ENCODE peak calls at places on chromosomes 3 and 15, in four cellular contexts. A is fibroblast of villous mesenchyme, Y is foreskin fibroblast, O is IMR-90. H is an unnamed sample.

GRCh38 chr3:187946031-187946691 is 200.9 kb upstream of the BCL6 start:
- DNase-seq in O (peak; percentile 85), Y (peak; percentile 67), A (peak; percentile 51), H (no peak)

GRCh38 chr3:32969656-32970055 is 18.2 kb downstream of the CCR4 start:
- DNase-seq in A (peak; percentile 39), Y (no peak), O (peak; percentile 42), H (no peak)

GRCh38 chr3:15269091-15269989 is 63.0 kb downstream of the SH3BP5 start:
- DNase-seq in Y (peak; percentile 88), A (peak; percentile 91), O (peak; percentile 96), H (peak; percentile 78)

GRCh38 chr15:85840079-85840801 is 45.5 kb upstream of the KLHL25 start:
- DNase-seq in O (peak; percentile 41), Y (peak; percentile 34), A (peak; percentile 61), H (no peak)

GRCh38 chr3:129592362-129593150 is 13.9 kb downstream of the PLXND1 start:
- DNase-seq in A (peak; percentile 61), Y (no peak), O (no peak), H (no peak)

GRCh38 chr3:107881517-107881916 is 209.3 kb downstream of the CD47 start:
- DNase-seq in A (no peak), Y (no peak), O (peak; percentile 41), H (no peak)

GRCh38 chr15:95281470-95281869 is 1049.0 kb upstream of the NR2F2 start:
- DNase-seq in Y (no peak), A (peak; percentile 83), O (peak; percentile 51), H (no peak)

GRCh38 chr3:179027326-179027900 is 44.2 kb downstream of the ZMAT3 start:
- DNase-seq in O (peak; percentile 61), Y (peak; percentile 10), A (peak; percentile 79), H (no peak)

GRCh38 chr3:99602183-99602582 is 36.2 kb upstream of the COL8A1 start:
- DNase-seq in O (no peak), A (no peak), Y (no peak), H (no peak)

GRCh38 chr15:60917469-60918130 is 311.5 kb downstream of the RORA start:
- DNase-seq in O (peak; percentile 18), A (peak; percentile 51), Y (no peak), H (no peak)

GRCh38 chr3:171982829-171983228 is 56.5 kb upstream of the FNDC3B start:
- DNase-seq in O (peak; percentile 87), A (peak; percentile 69), Y (peak; percentile 44), H (no peak)

GRCh38 chr15:60830479-60830878 is 351.5 kb upstream of the ICE2 start:
- DNase-seq in Y (peak; percentile 51), A (peak; percentile 30), O (peak; percentile 33), H (peak; percentile 23)

GRCh38 chr15:88621789-88622604 is 857 bp downstream of the AEN start:
- DNase-seq in O (peak; percentile 67), A (peak; percentile 51), Y (no peak), H (no peak)

GRCh38 chr15:89401636-89402252 is 67.1 kb upstream of the POLG start:
- DNase-seq in Y (peak; percentile 44), A (peak; percentile 85), O (peak; percentile 85), H (no peak)

GRCh38 chr15:91224750-91225380 is 124.8 kb downstream of the SV2B start:
- DNase-seq in Y (no peak), O (peak; percentile 41), A (peak; percentile 33), H (peak; percentile 1)

GRCh38 chr3:141311170-141311495 is 57.2 kb upstream of the ZBTB38 start:
- DNase-seq in A (no peak), Y (no peak), O (no peak), H (no peak)

GRCh38 chr15:78077053-78077859 is at the start of gene TBC1D2B:
- DNase-seq in Y (no peak), O (peak; percentile 48), A (peak; percentile 63), H (no peak)

GRCh38 chr3:125374501-125374995 is 577 bp downstream of the ZNF148 start:
- DNase-seq in A (peak; percentile 58), Y (no peak), O (peak; percentile 38), H (no peak)

GRCh38 chr3:125379483-125379882 is 4.4 kb upstream of the ZNF148 start:
- DNase-seq in A (no peak), O (no peak), Y (no peak), H (no peak)

GRCh38 chr3:125378762-125379161 is 3.6 kb upstream of the ZNF148 start:
- DNase-seq in O (no peak), A (no peak), Y (no peak), H (no peak)

GRCh38 chr3:125375950-125376679 is 990 bp upstream of the ZNF148 start:
- DNase-seq in A (peak; percentile 85), Y (no peak), O (peak; percentile 62), H (no peak)

GRCh38 chr3:125374996-125375941 is at the start of gene ZNF148:
- DNase-seq in Y (peak; percentile 88), O (peak; percentile 84), A (peak; percentile 91), H (no peak)
- TF ChIP-seq CTCF in Y (no peak), O (peak; percentile 11), A (no peak), H (peak; percentile 15)

DNA sequence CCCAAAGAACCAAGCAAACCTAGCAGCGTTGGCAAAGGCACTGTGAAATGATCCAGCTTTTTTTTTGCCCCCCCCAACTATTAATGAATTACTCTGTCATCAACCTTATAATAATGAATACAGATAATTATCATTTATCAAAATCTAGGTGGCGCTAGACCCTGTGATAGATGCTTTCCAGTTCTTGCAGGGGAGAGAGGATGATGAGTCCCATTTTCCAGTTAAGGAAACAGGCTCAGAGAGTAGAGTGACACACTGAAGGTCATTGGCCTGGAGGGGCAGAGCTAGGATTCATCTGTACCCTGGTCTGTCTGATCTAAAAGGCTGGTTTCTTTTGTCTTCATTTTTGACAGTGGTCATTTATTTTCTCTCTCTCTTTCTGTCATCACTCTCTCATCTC is 5.0 kb downstream of the ACOX2 start:
- DNase-seq in Y (no peak), O (no peak), A (no peak), H (no peak)
- TF ChIP-seq CTCF in Y (no peak), O (no peak), A (no peak), H (no peak)

DNA sequence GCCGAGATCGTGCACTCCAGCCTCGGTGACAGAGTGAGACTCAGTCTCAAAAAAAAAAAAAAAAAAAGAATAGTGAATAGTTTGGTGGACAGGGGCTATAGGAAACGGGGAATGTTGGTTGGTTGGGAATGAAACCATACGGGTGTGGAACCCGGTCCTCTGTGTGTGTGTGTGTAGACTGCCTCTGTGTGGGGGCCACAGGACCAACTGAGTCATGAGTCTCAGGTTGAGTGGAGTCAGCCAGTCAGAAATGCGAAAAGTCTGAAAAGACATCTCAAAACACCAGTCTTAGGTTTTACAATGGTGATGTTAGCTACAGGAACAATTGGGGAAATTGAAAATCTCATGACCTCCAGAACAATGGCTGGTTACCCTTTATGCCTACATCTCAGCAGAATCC is 44.5 kb downstream of the ZDHHC19 start:
- DNase-seq in Y (no peak), A (no peak), O (no peak), H (no peak)
- TF ChIP-seq CTCF in Y (no peak), A (no peak), O (no peak), H (no peak)

GRCh38 chr3:126889276-126890201 is 93.4 kb upstream of the PLXNA1 start:
- DNase-seq in Y (no peak), A (no peak), O (no peak), H (no peak)

GRCh38 chr3:126888186-126888760 is 94.6 kb upstream of the PLXNA1 start:
- DNase-seq in Y (no peak), O (no peak), A (no peak), H (no peak)

GRCh38 chr3:126893651-126894050 is 89.3 kb upstream of the PLXNA1 start:
- DNase-seq in A (no peak), O (no peak), Y (no peak), H (no peak)

GRCh38 chr3:126891791-126892190 is 91.1 kb upstream of the PLXNA1 start:
- DNase-seq in Y (no peak), A (no peak), O (no peak), H (no peak)

GRCh38 chr3:126891141-126891540 is 91.8 kb upstream of the PLXNA1 start:
- DNase-seq in A (no peak), O (no peak), Y (no peak), H (no peak)
- TF ChIP-seq CTCF in A (no peak), O (no peak), Y (no peak), H (no peak)

DNA sequence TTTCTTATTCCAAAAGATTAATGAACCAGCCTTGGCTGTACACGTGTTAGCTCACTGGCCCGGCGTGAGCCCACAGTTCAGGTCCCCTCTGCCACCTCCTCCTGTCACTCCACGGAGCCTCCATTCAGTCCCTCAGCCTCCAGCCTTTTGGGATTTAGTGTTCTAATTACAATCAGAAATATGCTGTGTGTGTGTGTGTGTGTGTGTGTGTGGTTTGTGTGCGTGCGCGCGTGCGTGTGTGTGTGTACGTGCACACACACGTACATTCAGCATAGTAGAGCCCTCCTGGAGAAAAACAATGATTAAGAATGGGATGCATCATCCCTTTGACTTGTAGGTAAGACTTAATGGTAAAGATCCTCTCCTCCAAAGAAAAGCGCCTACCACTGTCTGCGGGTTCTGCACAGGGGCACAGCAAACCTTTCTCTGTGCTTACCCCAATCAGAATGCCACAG is 791 bp downstream of the CA12 start:
- DNase-seq in O (no peak), A (no peak), Y (no peak), H (no peak)
- TF ChIP-seq CTCF in O (no peak), A (no peak), Y (no peak), H (no peak)

GRCh38 chr15:45276851-45277250 is 24.8 kb downstream of the SLC28A2 start:
- DNase-seq in O (peak; percentile 21), A (peak; percentile 18), Y (peak; percentile 6), H (no peak)
- TF ChIP-seq CTCF in O (peak; percentile 45), A (peak; percentile 33), Y (peak; percentile 13), H (peak; percentile 29)